ENCODE peak calls at places on chromosomes 12 and 14, in six cellular contexts. One of them, this sample, is unnamed.

GRCh38 chr14:104794099-104794498 is 1.4 kb downstream of the AKT1 start:
- DNase-seq in hippocampal formation: no peak
- DNase-seq in iris pigment epithelial cell: peak; percentile 76
- DNase-seq in NCI-H1105: no peak
- DNase-seq in mammary epithelial cell: peak; percentile 63
- DNase-seq in left ventricle myocardium superior: peak; percentile 73
- DNase-seq in this sample: peak; percentile 39

GRCh38 chr12:95262808-95263207 is 45.2 kb downstream of the VEZT start:
- DNase-seq in iris pigment epithelial cell: peak; percentile 34
- DNase-seq in left ventricle myocardium superior: no peak
- DNase-seq in NCI-H1105: no peak
- DNase-seq in mammary epithelial cell: peak; percentile 8
- DNase-seq in hippocampal formation: no peak
- DNase-seq in this sample: peak; percentile 62

GRCh38 chr14:33432407-33433023 is 493.8 kb downstream of the NPAS3 start:
- DNase-seq in iris pigment epithelial cell: peak; percentile 65
- DNase-seq in hippocampal formation: peak; percentile 29
- DNase-seq in NCI-H1105: peak; percentile 42
- DNase-seq in left ventricle myocardium superior: no peak
- DNase-seq in mammary epithelial cell: peak; percentile 11
- DNase-seq in this sample: peak; percentile 71

GRCh38 chr12:108734200-108734906 is 3.0 kb upstream of the CORO1C start:
- DNase-seq in iris pigment epithelial cell: peak; percentile 92
- DNase-seq in hippocampal formation: no peak
- DNase-seq in NCI-H1105: no peak
- DNase-seq in mammary epithelial cell: peak; percentile 97
- DNase-seq in left ventricle myocardium superior: no peak
- DNase-seq in this sample: peak; percentile 99

GRCh38 chr14:46580941-46581671 is 70.5 kb downstream of the RPL10L start:
- DNase-seq in mammary epithelial cell: peak; percentile 6
- DNase-seq in NCI-H1105: peak; percentile 26
- DNase-seq in iris pigment epithelial cell: peak; percentile 42
- DNase-seq in left ventricle myocardium superior: no peak
- DNase-seq in hippocampal formation: peak; percentile 21
- DNase-seq in this sample: peak; percentile 58

GRCh38 chr14:96962337-96962736 is 165.2 kb downstream of the VRK1 start:
- DNase-seq in hippocampal formation: no peak
- DNase-seq in NCI-H1105: no peak
- DNase-seq in iris pigment epithelial cell: no peak
- DNase-seq in mammary epithelial cell: no peak
- DNase-seq in left ventricle myocardium superior: no peak
- DNase-seq in this sample: no peak

GRCh38 chr14:53709381-53709780 is 247.2 kb downstream of the BMP4 start:
- DNase-seq in NCI-H1105: no peak
- DNase-seq in mammary epithelial cell: no peak
- DNase-seq in left ventricle myocardium superior: no peak
- DNase-seq in iris pigment epithelial cell: no peak
- DNase-seq in hippocampal formation: no peak
- DNase-seq in this sample: no peak

GRCh38 chr14:25537846-25538455 is 488.0 kb upstream of the STXBP6 start:
- DNase-seq in left ventricle myocardium superior: no peak
- DNase-seq in NCI-H1105: peak; percentile 45
- DNase-seq in mammary epithelial cell: no peak
- DNase-seq in iris pigment epithelial cell: peak; percentile 3
- DNase-seq in hippocampal formation: no peak
- DNase-seq in this sample: peak; percentile 29

GRCh38 chr14:76500011-76500410 is 124.1 kb downstream of the ESRRB start:
- DNase-seq in iris pigment epithelial cell: no peak
- DNase-seq in left ventricle myocardium superior: peak; percentile 52
- DNase-seq in hippocampal formation: no peak
- DNase-seq in mammary epithelial cell: no peak
- DNase-seq in NCI-H1105: no peak
- DNase-seq in this sample: peak; percentile 10

GRCh38 chr12:5023842-5024241 is 19.8 kb upstream of the KCNA5 start:
- DNase-seq in mammary epithelial cell: no peak
- DNase-seq in iris pigment epithelial cell: no peak
- DNase-seq in hippocampal formation: no peak
- DNase-seq in left ventricle myocardium superior: no peak
- DNase-seq in NCI-H1105: no peak
- DNase-seq in this sample: no peak

GRCh38 chr12:2960996-2961616 is 1.9 kb downstream of the TEAD4 start:
- DNase-seq in mammary epithelial cell: no peak
- DNase-seq in left ventricle myocardium superior: no peak
- DNase-seq in iris pigment epithelial cell: no peak
- DNase-seq in hippocampal formation: no peak
- DNase-seq in NCI-H1105: no peak
- DNase-seq in this sample: peak; percentile 12